ENCODE peak calls at places on chromosomes 13 and 19, in four cellular contexts. T is AG09319, Y is GM12865, A is AG04449. W is an unnamed sample.
A peak's percentile ranks its signal among the peaks of the same experiment; 100 is the strongest.

GRCh38 chr13:102977471-102977870 is 88.7 kb downstream of the SLC10A2 start:
- DNase-seq in T (no peak), Y (no peak), A (no peak), W (no peak)

GRCh38 chr19:18699403-18700054 is 16.0 kb downstream of the CRTC1 start:
- DNase-seq in T (no peak), Y (no peak), A (no peak), W (no peak)

GRCh38 chr19:42412223-42412622 is 15.0 kb downstream of the LIPE start:
- DNase-seq in T (no peak), Y (no peak), A (no peak), W (no peak)

GRCh38 chr13:20344836-20345490 is 112.8 kb upstream of the GJB6 start:
- DNase-seq in T (no peak), Y (no peak), A (no peak), W (no peak)

GRCh38 chr13:41032646-41033396 is 13.7 kb upstream of the ELF1 start:
- DNase-seq in T (no peak), Y (no peak), A (no peak), W (peak; percentile 74)

GRCh38 chr19:55600336-55601028 is 394 bp downstream of the ZNF524 start:
- DNase-seq in T (no peak), Y (no peak), A (no peak), W (no peak)

GRCh38 chr19:19061491-19061890 is 2.3 kb upstream of the SLC25A42 start:
- DNase-seq in T (no peak), Y (no peak), A (no peak), W (no peak)

GRCh38 chr19:30374791-30375650 is 2.8 kb downstream of the ZNF536 start:
- DNase-seq in T (no peak), Y (no peak), A (no peak), W (no peak)

GRCh38 chr13:26074706-26075105 is 22.9 kb upstream of the SHISA2 start:
- DNase-seq in T (peak; percentile 15), Y (no peak), A (no peak), W (no peak)

GRCh38 chr13:66994097-66994496 is 236.0 kb downstream of the PCDH9 start:
- DNase-seq in T (no peak), Y (peak; percentile 52), A (no peak), W (no peak)

GRCh38 chr19:51158474-51159129 is 16.5 kb downstream of the SIGLEC7 start:
- DNase-seq in T (no peak), Y (peak; percentile 66), A (no peak), W (peak; percentile 76)

GRCh38 chr13:51034906-51035305 is 76.2 kb downstream of the C13orf42 start:
- DNase-seq in T (no peak), Y (no peak), A (no peak), W (no peak)

GRCh38 chr19:37551123-37551993 is 43.2 kb downstream of the ZNF571 start:
- DNase-seq in T (peak; percentile 15), Y (peak; percentile 82), A (no peak), W (peak; percentile 48)

GRCh38 chr13:102172406-102172805 is 229.4 kb downstream of the FGF14 start:
- DNase-seq in T (no peak), Y (no peak), A (no peak), W (no peak)

GRCh38 chr13:67742478-67742877 is 512.3 kb upstream of the PCDH9 start:
- DNase-seq in T (no peak), Y (no peak), A (no peak), W (no peak)

GRCh38 chr19:11410682-11411081 is 8.4 kb downstream of the RGL3 start:
- DNase-seq in T (no peak), Y (no peak), A (no peak), W (no peak)

GRCh38 chr19:55251296-55252081 is 7.3 kb downstream of the PPP6R1 start:
- DNase-seq in T (no peak), Y (peak; percentile 61), A (no peak), W (no peak)

GRCh38 chr13:40617801-40618356 is 48.6 kb downstream of the FOXO1 start:
- DNase-seq in T (no peak), Y (no peak), A (no peak), W (no peak)

GRCh38 chr13:98783856-98784478 is 31.5 kb upstream of the SLC15A1 start:
- DNase-seq in T (no peak), Y (no peak), A (no peak), W (no peak)

GRCh38 chr19:49896863-49897621 is at the start of gene IL4I1:
- DNase-seq in T (no peak), Y (peak; percentile 94), A (no peak), W (peak; percentile 88)

GRCh38 chr13:77480071-77480470 is 55.4 kb upstream of the SCEL start:
- DNase-seq in T (no peak), Y (no peak), A (no peak), W (no peak)

GRCh38 chr19:44653977-44654784 is 10.5 kb downstream of the PVR start:
- DNase-seq in T (no peak), Y (peak; percentile 90), A (no peak), W (peak; percentile 89)

GRCh38 chr19:45771331-45771933 is 2.4 kb upstream of the SIX5 start:
- DNase-seq in T (no peak), Y (no peak), A (no peak), W (no peak)

GRCh38 chr19:8611890-8612806 is 1.6 kb upstream of the ADAMTS10 start:
- DNase-seq in T (no peak), Y (no peak), A (no peak), W (no peak)

GRCh38 chr13:38880397-38880796 is 110.2 kb downstream of the STOML3 start:
- DNase-seq in T (no peak), Y (no peak), A (no peak), W (no peak)

GRCh38 chr19:4622695-4623421 is 16.5 kb upstream of the TNFAIP8L1 start:
- DNase-seq in T (no peak), Y (no peak), A (no peak), W (no peak)

GRCh38 chr13:30043631-30043925 is 193.2 kb upstream of the UBL3 start:
- DNase-seq in T (no peak), Y (peak; percentile 19), A (no peak), W (no peak)

GRCh38 chr19:49153167-49153809 is 1.9 kb downstream of the HRC start:
- DNase-seq in T (no peak), Y (no peak), A (no peak), W (no peak)

GRCh38 chr13:32940601-32941000 is 75.6 kb upstream of the KL start:
- DNase-seq in T (no peak), Y (peak; percentile 39), A (no peak), W (no peak)

GRCh38 chr19:18097993-18098890 is 664 bp downstream of the MAST3 start:
- DNase-seq in T (no peak), Y (peak; percentile 34), A (no peak), W (no peak)

GRCh38 chr19:7790416-7790815 is 27.4 kb downstream of the CLEC4M start:
- DNase-seq in T (no peak), Y (no peak), A (no peak), W (peak; percentile 33)

GRCh38 chr13:31088826-31089420 is 72.8 kb downstream of the HSPH1 start:
- DNase-seq in T (no peak), Y (no peak), A (no peak), W (no peak)

GRCh38 chr13:64640002-64640401 is 2590.1 kb downstream of the PCDH9 start:
- DNase-seq in T (no peak), Y (no peak), A (no peak), W (no peak)

GRCh38 chr19:54179921-54180452 is 7.0 kb upstream of the TMC4 start:
- DNase-seq in T (no peak), Y (no peak), A (no peak), W (no peak)

GRCh38 chr13:32989331-32989730 is 26.9 kb upstream of the KL start:
- DNase-seq in T (no peak), Y (no peak), A (no peak), W (no peak)

GRCh38 chr19:29667941-29668340 is 2.7 kb downstream of the PLEKHF1 start:
- DNase-seq in T (no peak), Y (peak; percentile 74), A (no peak), W (no peak)

GRCh38 chr19:41325640-41325946 is 15.6 kb downstream of the CCDC97 start:
- DNase-seq in T (no peak), Y (no peak), A (no peak), W (no peak)

GRCh38 chr19:29944415-29945012 is 2.5 kb downstream of the URI1 start:
- DNase-seq in T (no peak), Y (peak; percentile 32), A (no peak), W (no peak)

GRCh38 chr13:67343777-67344176 is 113.6 kb upstream of the PCDH9 start:
- DNase-seq in T (no peak), Y (no peak), A (no peak), W (no peak)

GRCh38 chr19:34241513-34242337 is 12.6 kb upstream of the GARRE1 start:
- DNase-seq in T (no peak), Y (peak; percentile 80), A (no peak), W (no peak)
- TF ChIP-seq CTCF in T (no peak), Y (peak; percentile 76), A (peak; percentile 22), W (no peak)

GRCh38 chr13:36924001-36924400 is 4.0 kb upstream of the SMAD9 start:
- DNase-seq in T (no peak), Y (no peak), A (no peak), W (no peak)
- TF ChIP-seq CTCF in T (no peak), Y (no peak), A (no peak), W (no peak)

GRCh38 chr13:74574964-74575728 is 440.9 kb upstream of the KLF12 start:
- DNase-seq in T (no peak), Y (no peak), A (no peak), W (no peak)
- TF ChIP-seq CTCF in T (no peak), Y (no peak), A (no peak), W (no peak)

GRCh38 chr19:2952953-2953481 is 8.2 kb upstream of the ZNF77 start:
- DNase-seq in T (no peak), Y (peak; percentile 49), A (no peak), W (no peak)
- TF ChIP-seq CTCF in T (no peak), Y (peak; percentile 15), A (no peak), W (no peak)

GRCh38 chr19:16828990-16829821 is at the start of gene SIN3B:
- DNase-seq in T (peak; percentile 67), Y (peak; percentile 95), A (no peak), W (peak; percentile 82)
- TF ChIP-seq CTCF in T (no peak), Y (no peak), A (no peak), W (no peak)

GRCh38 chr13:42878721-42879120 is 97.3 kb downstream of the FAM216B start:
- DNase-seq in T (no peak), Y (no peak), A (no peak), W (no peak)

GRCh38 chr13:42883142-42883541 is 101.8 kb downstream of the FAM216B start:
- DNase-seq in T (no peak), Y (no peak), A (no peak), W (no peak)

GRCh38 chr13:42885325-42885724 is 103.9 kb downstream of the FAM216B start:
- DNase-seq in T (no peak), Y (no peak), A (no peak), W (no peak)

GRCh38 chr13:42880241-42880640 is 98.9 kb downstream of the FAM216B start:
- DNase-seq in T (no peak), Y (no peak), A (no peak), W (no peak)

DNA sequence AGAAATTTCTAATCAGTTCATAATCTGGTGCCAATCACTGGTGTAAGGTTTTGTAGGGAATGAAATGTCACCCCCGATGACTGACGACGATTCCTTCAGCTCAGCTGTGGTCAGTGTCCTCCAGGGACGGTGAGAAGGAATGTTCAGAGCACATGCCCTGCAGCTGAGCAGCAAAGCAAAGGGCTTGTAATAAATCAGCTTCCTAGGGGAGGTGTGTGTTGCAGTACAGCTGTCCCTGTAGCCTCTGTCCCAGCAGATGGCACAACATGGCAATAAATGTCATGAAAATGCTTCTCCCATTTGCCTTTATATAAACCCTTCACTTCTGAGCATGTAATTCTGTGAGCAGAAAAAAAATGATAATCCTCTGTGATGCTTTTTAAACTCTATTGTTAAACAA is 102.4 kb downstream of the FAM216B start:
- DNase-seq in T (peak; percentile 23), Y (peak; percentile 12), A (no peak), W (no peak)
- TF ChIP-seq CTCF in T (peak; percentile 31), Y (no peak), A (no peak), W (no peak)